ENCODE peak calls at places on chromosome 3, in six cellular contexts. B is thoracic aorta; K is OCI-LY7; O is testis; L is GM23338; A is CD8-positive, alpha-beta memory T cell. H is an unnamed sample.

GRCh38 chr3:317012-317411 is 120.4 kb downstream of the CHL1 start:
- DNase-seq in B (no peak), K (no peak), O (no peak), L (no peak), A (no peak), H (no peak)

GRCh38 chr3:194089357-194090177 is 46.4 kb upstream of the HES1 start:
- DNase-seq in B (peak), K (no peak), O (peak), L (peak), A (no peak), H (peak)

GRCh38 chr3:133479895-133480669 is 80.2 kb downstream of the BFSP2 start:
- DNase-seq in B (no peak), K (peak), O (no peak), L (no peak), A (no peak), H (no peak)

GRCh38 chr3:11289864-11290263 is 17.7 kb downstream of the ATG7 start:
- DNase-seq in B (no peak), K (no peak), O (no peak), L (no peak), A (no peak), H (no peak)

GRCh38 chr3:72017935-72018334 is 233.0 kb upstream of the PROK2 start:
- DNase-seq in B (no peak), K (no peak), O (no peak), L (no peak), A (no peak), H (no peak)

GRCh38 chr3:196599734-196600128 is 31.3 kb downstream of the FBXO45 start:
- DNase-seq in B (no peak), K (no peak), O (no peak), L (no peak), A (no peak), H (no peak)

GRCh38 chr3:50297896-50298725 is 1.1 kb downstream of the HYAL3 start:
- DNase-seq in B (no peak), K (no peak), O (no peak), L (peak), A (no peak), H (no peak)

GRCh38 chr3:113948015-113948917 is 453 bp downstream of the ZDHHC23 start:
- DNase-seq in B (no peak), K (peak), O (peak), L (peak), A (peak), H (no peak)

GRCh38 chr3:15875016-15875689 is 77.4 kb upstream of the ANKRD28 start:
- DNase-seq in B (no peak), K (no peak), O (no peak), L (no peak), A (no peak), H (no peak)

GRCh38 chr3:143427626-143428025 is 308.1 kb downstream of the CHST2 start:
- DNase-seq in B (no peak), K (no peak), O (no peak), L (no peak), A (no peak), H (no peak)

GRCh38 chr3:15794842-15795562 is 2.8 kb downstream of the ANKRD28 start:
- DNase-seq in B (no peak), K (no peak), O (no peak), L (no peak), A (no peak), H (no peak)

GRCh38 chr3:132418916-132419315 is 1.6 kb downstream of the DNAJC13 start:
- DNase-seq in B (no peak), K (no peak), O (no peak), L (no peak), A (no peak), H (no peak)

GRCh38 chr3:197001972-197002700 is 27.5 kb downstream of the MELTF start:
- DNase-seq in B (no peak), K (peak), O (peak), L (peak), A (no peak), H (no peak)

GRCh38 chr3:87798567-87798947 is 260.2 kb downstream of the CGGBP1 start:
- DNase-seq in B (no peak), K (no peak), O (no peak), L (no peak), A (no peak), H (no peak)

GRCh38 chr3:151169700-151170224 is 33.3 kb downstream of the GPR171 start:
- DNase-seq in B (no peak), K (no peak), O (peak), L (no peak), A (no peak), H (peak)

GRCh38 chr3:165532851-165533250 is 304.4 kb downstream of the BCHE start:
- DNase-seq in B (no peak), K (no peak), O (no peak), L (peak), A (no peak), H (no peak)

GRCh38 chr3:24500806-24501205 is 6.2 kb upstream of the THRB start:
- DNase-seq in B (no peak), K (no peak), O (no peak), L (no peak), A (no peak), H (no peak)

GRCh38 chr3:155019576-155019975 is 60.5 kb upstream of the MME start:
- DNase-seq in B (no peak), K (no peak), O (no peak), L (no peak), A (no peak), H (no peak)

GRCh38 chr3:73432021-73432722 is 192.6 kb downstream of the PDZRN3 start:
- DNase-seq in B (no peak), K (peak), O (peak), L (peak), A (no peak), H (no peak)

GRCh38 chr3:168058482-168058881 is 37.2 kb downstream of the GOLIM4 start:
- DNase-seq in B (no peak), K (no peak), O (no peak), L (no peak), A (no peak), H (no peak)

GRCh38 chr3:49984424-49984823 is 44.5 kb downstream of the RBM6 start:
- DNase-seq in B (no peak), K (no peak), O (no peak), L (no peak), A (no peak), H (no peak)

GRCh38 chr3:179806177-179806576 is 153.3 kb downstream of the USP13 start:
- DNase-seq in B (no peak), K (no peak), O (no peak), L (no peak), A (no peak), H (no peak)

GRCh38 chr3:129058441-129059194 is 2.0 kb upstream of the GP9 start:
- DNase-seq in B (no peak), K (peak), O (peak), L (peak), A (no peak), H (no peak)

GRCh38 chr3:195802261-195802701 is 9.4 kb downstream of the MUC4 start:
- DNase-seq in B (no peak), K (peak), O (peak), L (no peak), A (peak), H (peak)

GRCh38 chr3:42980909-42981308 is 1.8 kb downstream of the GASK1A start:
- DNase-seq in B (no peak), K (no peak), O (no peak), L (peak), A (no peak), H (peak)

GRCh38 chr3:19148768-19149091 is 420 bp downstream of the KCNH8 start:
- DNase-seq in B (no peak), K (no peak), O (no peak), L (no peak), A (no peak), H (no peak)

GRCh38 chr3:23488618-23489017 is 285.5 kb downstream of the UBE2E2 start:
- DNase-seq in B (no peak), K (no peak), O (no peak), L (no peak), A (no peak), H (no peak)

GRCh38 chr3:23493846-23494245 is 290.7 kb downstream of the UBE2E2 start:
- DNase-seq in B (no peak), K (no peak), O (no peak), L (no peak), A (no peak), H (no peak)

GRCh38 chr3:23489338-23490158 is 286.4 kb downstream of the UBE2E2 start:
- DNase-seq in B (no peak), K (no peak), O (no peak), L (peak), A (no peak), H (no peak)

GRCh38 chr3:23492057-23492456 is 288.9 kb downstream of the UBE2E2 start:
- DNase-seq in B (no peak), K (no peak), O (no peak), L (no peak), A (no peak), H (no peak)

GRCh38 chr3:23490459-23490858 is 287.3 kb downstream of the UBE2E2 start:
- DNase-seq in B (no peak), K (no peak), O (no peak), L (no peak), A (no peak), H (no peak)
- H3K27ac ChIP-seq in B (no peak), K (no peak), O (no peak), L (no peak), A (no peak), H (no peak)

GRCh38 chr3:58693929-58694850 is 27.6 kb upstream of the FAM3D start:
- DNase-seq in B (no peak), K (no peak), O (peak), L (no peak), A (no peak), H (no peak)
- H3K4me3 ChIP-seq in B (no peak), K (no peak), O (no peak), L (no peak), A (no peak), H (no peak)

DNA sequence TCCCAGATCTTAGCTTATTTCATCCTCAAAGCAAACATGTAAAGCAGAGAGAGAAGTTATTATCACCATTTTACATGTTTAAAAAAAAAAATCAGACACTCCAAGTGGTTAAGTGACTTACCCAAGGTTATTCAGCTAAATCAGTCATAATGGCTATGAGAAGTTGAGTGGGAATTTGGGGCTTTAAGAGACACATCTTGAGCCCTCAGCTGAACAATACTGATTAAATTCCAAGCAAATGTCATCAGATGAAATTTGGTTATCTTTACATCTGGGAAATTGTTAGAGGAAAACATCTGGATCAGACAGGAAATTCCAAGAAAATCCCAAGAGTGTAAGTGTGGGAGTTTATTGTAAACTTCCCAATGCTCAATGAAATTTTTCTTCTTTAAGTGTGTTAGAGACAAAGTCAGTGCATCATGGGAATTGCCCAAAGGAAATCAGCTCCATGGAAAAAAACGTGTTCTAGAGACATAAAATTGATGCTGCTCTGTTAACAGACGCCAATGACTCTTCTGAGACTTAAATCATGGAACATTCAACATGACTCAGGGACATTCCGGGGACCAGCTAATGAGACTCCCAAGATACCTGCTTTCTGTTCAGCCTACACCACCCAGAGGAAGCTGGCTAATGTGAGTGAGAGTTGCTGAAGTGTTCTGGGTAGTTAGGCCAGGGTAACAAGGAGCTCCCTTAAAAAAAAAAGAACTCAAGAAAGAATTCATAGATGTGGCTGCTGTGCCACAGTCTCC is 19.8 kb upstream of the DCLK3 start:
- DNase-seq in B (no peak), K (no peak), O (no peak), L (no peak), A (no peak), H (no peak)
- H3K27ac ChIP-seq in B (no peak), K (no peak), O (no peak), L (no peak), A (no peak), H (no peak)

DNA sequence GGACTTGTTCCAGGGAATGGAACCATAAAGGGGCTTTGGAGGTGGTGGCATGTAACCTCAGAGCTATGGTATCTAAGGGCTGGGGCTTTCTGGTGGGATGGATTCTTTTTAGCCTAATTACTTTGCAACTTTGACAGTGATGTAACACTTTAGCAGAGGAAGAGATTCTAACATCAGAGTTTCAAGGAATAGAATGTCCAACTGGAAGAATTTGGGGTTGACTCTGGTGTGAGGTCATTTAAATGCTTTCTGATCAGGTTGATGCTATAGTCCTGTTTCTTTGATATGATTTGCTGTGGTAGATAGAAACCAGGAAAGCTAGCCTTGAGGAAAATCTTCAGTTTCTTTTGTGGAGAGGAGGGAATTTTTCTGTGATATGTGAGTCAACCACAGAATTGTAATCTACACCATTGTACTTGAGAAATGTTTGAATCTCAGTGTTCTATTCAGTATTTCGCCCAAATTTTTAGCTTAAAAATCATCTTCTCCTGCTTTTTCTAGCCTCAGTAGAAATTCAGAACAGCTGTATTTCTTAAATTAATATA is 40.0 kb downstream of the ATP2C1 start:
- DNase-seq in B (no peak), K (no peak), O (no peak), L (no peak), A (no peak), H (no peak)
- H3K4me3 ChIP-seq in B (no peak), K (no peak), O (no peak), L (no peak), A (no peak), H (no peak)

GRCh38 chr3:112503304-112503972 is 4.2 kb upstream of the BTLA start:
- DNase-seq in B (no peak), K (no peak), O (no peak), L (no peak), A (no peak), H (no peak)

GRCh38 chr3:112497897-112498548 is 1.2 kb downstream of the BTLA start:
- DNase-seq in B (no peak), K (peak), O (no peak), L (no peak), A (no peak), H (no peak)

GRCh38 chr3:112499328-112499727 is at the start of gene BTLA:
- DNase-seq in B (no peak), K (peak), O (no peak), L (no peak), A (peak), H (no peak)

GRCh38 chr3:112498916-112499315 is 356 bp downstream of the BTLA start:
- DNase-seq in B (no peak), K (peak), O (no peak), L (no peak), A (no peak), H (no peak)

GRCh38 chr3:112500621-112501020 is 1.3 kb upstream of the BTLA start:
- DNase-seq in B (no peak), K (no peak), O (no peak), L (no peak), A (no peak), H (no peak)
- H3K27ac ChIP-seq in B (no peak), K (no peak), O (no peak), L (no peak), A (no peak), H (no peak)

GRCh38 chr3:123102826-123103225 is 36.0 kb downstream of the PDIA5 start:
- DNase-seq in B (no peak), K (no peak), O (no peak), L (no peak), A (no peak), H (peak)
- H3K4me3 ChIP-seq in B (no peak), K (no peak), O (no peak), L (no peak), A (no peak), H (no peak)

GRCh38 chr3:33042668-33043067 is 54.3 kb downstream of the GLB1 start:
- DNase-seq in B (no peak), K (no peak), O (no peak), L (no peak), A (no peak), H (no peak)
- H3K27ac ChIP-seq in B (no peak), K (no peak), O (no peak), L (no peak), A (no peak), H (no peak)